ENCODE peak calls at places on chromosome 21, in six cellular contexts. S is IMR-90, A is fibroblast of lung, I is SK-N-SH, Y is GM12878, J is hepatocyte. G is an unnamed sample.
A peak's percentile ranks its signal among the peaks of the same experiment; 100 is the strongest.

GRCh38 chr21:42572906-42573495 is 59.3 kb downstream of the SLC37A1 start:
- DNase-seq in I (no peak), J (no peak), S (no peak), A (no peak), Y (no peak), G (no peak)

GRCh38 chr21:43824250-43824882 is 35.0 kb downstream of the RRP1 start:
- DNase-seq in J (no peak), S (peak; percentile 62), Y (no peak), I (peak; percentile 9), A (peak; percentile 33), G (no peak)

GRCh38 chr21:29849735-29850176 is 90.0 kb downstream of the GRIK1 start:
- DNase-seq in J (peak; percentile 82), S (peak; percentile 57), A (peak; percentile 74), I (peak; percentile 50), Y (peak; percentile 8), G (peak; percentile 70)

GRCh38 chr21:33492571-33492970 is 1.1 kb upstream of the DNAJC28 start:
- DNase-seq in Y (no peak), A (peak; percentile 76), I (no peak), S (peak; percentile 57), J (no peak), G (no peak)

GRCh38 chr21:44413566-44414290 is 41.6 kb upstream of the LRRC3 start:
- DNase-seq in S (no peak), I (no peak), A (no peak), Y (no peak), J (no peak), G (no peak)

GRCh38 chr21:16842716-16843115 is 670.1 kb upstream of the CXADR start:
- DNase-seq in J (no peak), Y (no peak), S (peak; percentile 4), A (peak; percentile 34), I (no peak), G (no peak)

GRCh38 chr21:41894922-41895557 is 15.9 kb upstream of the PRDM15 start:
- DNase-seq in A (peak; percentile 76), Y (no peak), I (no peak), J (peak; percentile 55), S (peak; percentile 91), G (no peak)

GRCh38 chr21:40841524-40842196 is 5.3 kb downstream of the DSCAM start:
- DNase-seq in A (no peak), Y (no peak), I (peak; percentile 81), J (peak; percentile 86), S (no peak), G (no peak)

GRCh38 chr21:37717534-37717933 is 198.7 kb downstream of the KCNJ6 start:
- DNase-seq in I (no peak), J (no peak), Y (no peak), A (no peak), S (no peak), G (no peak)

GRCh38 chr21:31732538-31732864 is 583 bp upstream of the SCAF4 start:
- DNase-seq in J (no peak), A (peak; percentile 73), I (no peak), Y (no peak), S (no peak), G (no peak)

GRCh38 chr21:16624468-16625102 is 888.3 kb upstream of the CXADR start:
- DNase-seq in I (peak; percentile 58), J (no peak), S (no peak), A (no peak), Y (no peak), G (no peak)

GRCh38 chr21:39863111-39863510 is 4.1 kb upstream of the PCP4 start:
- DNase-seq in I (no peak), S (no peak), Y (no peak), J (no peak), A (no peak), G (no peak)

GRCh38 chr21:25999935-26000582 is 170.5 kb downstream of the APP start:
- DNase-seq in J (no peak), Y (no peak), I (no peak), A (no peak), S (no peak), G (no peak)

GRCh38 chr21:43885721-43886120 is 20.7 kb downstream of the AGPAT3 start:
- DNase-seq in J (no peak), I (no peak), Y (no peak), S (no peak), A (no peak), G (no peak)

GRCh38 chr21:24955275-24955961 is 651.9 kb downstream of the MRPL39 start:
- DNase-seq in S (no peak), I (no peak), A (no peak), J (no peak), Y (peak; percentile 82), G (no peak)

GRCh38 chr21:42373181-42373907 is 7.0 kb upstream of the TFF1 start:
- DNase-seq in A (no peak), J (no peak), Y (no peak), S (no peak), I (no peak), G (no peak)

GRCh38 chr21:37244506-37245083 is 22.5 kb downstream of the VPS26C start:
- DNase-seq in A (no peak), S (no peak), I (no peak), J (no peak), Y (no peak), G (no peak)

GRCh38 chr21:43689556-43690337 is 29.2 kb upstream of the PDXK start:
- DNase-seq in I (no peak), Y (no peak), J (no peak), A (no peak), S (no peak), G (no peak)

GRCh38 chr21:41722052-41723018 is 44.5 kb downstream of the RIPK4 start:
- DNase-seq in S (no peak), Y (no peak), J (no peak), I (no peak), A (no peak), G (no peak)

GRCh38 chr21:32597205-32597604 is 11.9 kb upstream of the TCP10L start:
- DNase-seq in I (no peak), S (peak; percentile 95), Y (no peak), J (no peak), A (peak; percentile 51), G (no peak)

GRCh38 chr21:42696516-42697040 is 43.2 kb downstream of the PDE9A start:
- DNase-seq in I (no peak), S (no peak), A (no peak), J (no peak), Y (no peak), G (no peak)

GRCh38 chr21:14787312-14787711 is 241.2 kb upstream of the SAMSN1 start:
- DNase-seq in I (no peak), A (no peak), Y (no peak), J (no peak), S (no peak), G (no peak)

GRCh38 chr21:39979321-39979720 is 112.1 kb downstream of the PCP4 start:
- DNase-seq in Y (no peak), J (no peak), I (no peak), S (no peak), A (no peak), G (no peak)

GRCh38 chr21:33522297-33522696 is 19.6 kb downstream of the GART start:
- DNase-seq in Y (no peak), J (no peak), I (no peak), A (no peak), S (no peak), G (no peak)

GRCh38 chr21:40845621-40846020 is 1.3 kb downstream of the DSCAM start:
- DNase-seq in A (no peak), I (no peak), Y (no peak), J (no peak), S (peak; percentile 3), G (no peak)

GRCh38 chr21:42093991-42094417 is 22.9 kb downstream of the UMODL1 start:
- DNase-seq in A (peak; percentile 83), I (no peak), J (peak; percentile 55), Y (no peak), S (peak; percentile 93), G (no peak)

GRCh38 chr21:32525282-32525681 is 60.0 kb downstream of the TCP10L start:
- DNase-seq in Y (no peak), J (no peak), A (no peak), S (no peak), I (no peak), G (no peak)

GRCh38 chr21:36212513-36212780 is 55.8 kb downstream of the DOP1B start:
- DNase-seq in S (no peak), A (no peak), Y (no peak), I (no peak), J (no peak), G (no peak)
- H3K4me2 ChIP-seq in S (peak overlapping the region; percentile 70), A (peak overlapping the region; percentile 66), Y (no peak overlapping the region), I (peak overlapping the region; percentile 41), J (no peak overlapping the region), G (no peak overlapping the region)

DNA sequence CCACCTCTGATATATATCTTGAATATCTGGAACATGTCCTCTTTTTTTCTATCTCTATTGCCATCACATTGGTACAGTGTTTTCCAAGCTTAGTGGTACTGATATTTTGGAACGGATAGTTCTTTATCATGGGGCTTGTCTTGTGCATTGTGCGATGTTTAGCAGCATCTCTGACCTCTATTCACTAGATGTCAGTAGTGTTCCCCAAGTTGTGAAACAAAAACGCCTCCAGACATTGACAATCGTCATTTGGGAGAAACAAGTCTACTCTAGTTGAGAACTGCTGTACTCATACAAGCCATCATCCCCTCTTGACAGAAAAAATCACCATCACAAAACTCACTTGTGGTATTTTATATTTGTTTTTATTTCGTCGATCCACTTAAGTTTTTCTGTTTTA is 79.7 kb upstream of the CHODL start:
- DNase-seq in J (no peak), A (no peak), S (no peak), I (no peak), Y (no peak), G (no peak)
- TF ChIP-seq CTCF in J (no peak), A (no peak), S (no peak), I (no peak), Y (no peak), G (peak; percentile 31)

DNA sequence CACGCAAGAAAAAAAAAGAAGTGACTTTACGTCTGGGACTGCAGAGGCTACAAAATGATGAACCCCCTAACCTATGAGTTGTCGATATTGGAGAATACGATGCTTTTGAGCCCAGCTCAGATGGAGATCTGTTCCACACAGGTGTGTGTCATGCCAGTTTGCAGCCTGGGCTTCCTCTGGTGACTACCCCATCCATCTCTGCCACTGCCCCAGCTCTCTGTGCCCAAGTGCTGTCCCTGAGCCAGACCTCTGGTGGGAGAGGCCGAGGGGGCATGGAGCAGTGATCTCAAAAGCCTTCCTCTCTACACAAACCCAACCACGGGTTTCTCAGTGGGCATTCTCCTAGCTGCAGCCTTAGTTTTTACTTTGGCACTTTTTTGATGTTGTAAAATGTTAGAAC is 141.0 kb downstream of the CLIC6 start:
- DNase-seq in I (no peak), Y (no peak), J (no peak), A (no peak), S (no peak), G (no peak)
- H3K4me1 ChIP-seq in I (peaks cover 53% of the 10 kb centered on the region), Y (peaks cover 15% of the 10 kb centered on the region), J (peaks cover 33% of the 10 kb centered on the region), A (peaks cover 61% of the 10 kb centered on the region), S (peaks cover 62% of the 10 kb centered on the region), G (peaks cover 18% of the 10 kb centered on the region)

DNA sequence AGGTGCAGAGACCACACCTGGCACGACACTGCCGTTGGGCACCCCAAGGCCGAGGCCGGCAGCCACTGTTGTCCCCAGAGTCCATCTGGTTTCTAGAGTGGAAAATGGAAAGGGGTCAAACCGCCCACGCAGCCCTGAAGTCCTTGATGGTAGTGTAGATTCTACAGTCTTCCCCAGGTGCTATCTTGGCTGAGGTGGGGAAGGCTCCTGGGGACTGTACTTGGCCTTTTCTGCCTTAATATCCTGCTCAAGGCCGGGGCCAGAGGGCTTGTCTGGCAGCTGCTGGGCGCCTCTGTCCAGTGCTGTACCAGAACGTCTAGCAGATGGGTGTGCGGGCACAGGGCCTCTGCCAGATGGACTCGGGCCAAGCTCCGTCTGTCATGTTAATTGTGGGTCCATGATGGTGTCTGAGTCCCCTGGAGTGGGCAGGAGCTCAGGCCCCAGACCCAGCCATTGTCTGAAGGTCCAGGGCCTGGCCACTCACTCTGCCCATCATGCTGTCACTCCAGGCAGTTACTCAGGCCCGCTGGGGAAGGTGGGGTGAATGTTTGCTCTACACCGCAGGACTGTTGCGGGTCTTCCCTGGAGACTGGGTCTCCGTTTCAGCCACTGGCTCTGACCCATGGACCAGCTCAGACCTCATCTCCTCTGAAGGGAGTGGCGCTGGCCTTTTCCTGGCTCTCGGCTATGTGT is 161.9 kb upstream of the COL6A1 start:
- DNase-seq in Y (no peak), S (no peak), I (peak; percentile 83), J (peak; percentile 6), A (no peak), G (no peak)
- H3K4me2 ChIP-seq in Y (no peak overlapping the region), S (no peak overlapping the region), I (no peak overlapping the region), J (no peak overlapping the region), A (no peak overlapping the region), G (no peak overlapping the region)